ENCODE peak calls at places on chromosome 2, in four cellular contexts. Z is K562, U is GM12878, O is H1. R is an unnamed sample.

GRCh38 chr2:109582928-109583895 is 30.6 kb downstream of the SEPTIN10 start:
- DNase-seq in Z (no peak), U (peak), O (no peak), R (no peak)

GRCh38 chr2:134109725-134110124 is 144.1 kb upstream of the MGAT5 start:
- DNase-seq in Z (no peak), U (no peak), O (no peak), R (no peak)

GRCh38 chr2:233853353-233853752 is 982 bp downstream of the HJURP start:
- DNase-seq in Z (no peak), U (no peak), O (no peak), R (no peak)

GRCh38 chr2:118321436-118322100 is 233.3 kb downstream of the INSIG2 start:
- DNase-seq in Z (no peak), U (no peak), O (no peak), R (peak)

GRCh38 chr2:105746177-105747080 is 1.7 kb downstream of the NCK2 start:
- DNase-seq in Z (peak), U (peak), O (no peak), R (peak)

GRCh38 chr2:137357641-137358040 is 592.3 kb downstream of the THSD7B start:
- DNase-seq in Z (no peak), U (no peak), O (no peak), R (no peak)

GRCh38 chr2:1509271-1509995 is 96.2 kb downstream of the TPO start:
- DNase-seq in Z (no peak), U (no peak), O (no peak), R (no peak)

GRCh38 chr2:157055660-157056199 is 201.8 kb upstream of the GALNT5 start:
- DNase-seq in Z (peak), U (no peak), O (no peak), R (peak)

GRCh38 chr2:144771348-144771747 is 251.4 kb upstream of the ZEB2 start:
- DNase-seq in Z (no peak), U (no peak), O (no peak), R (no peak)

GRCh38 chr2:185472574-185472973 is 266.0 kb upstream of the FSIP2 start:
- DNase-seq in Z (no peak), U (no peak), O (no peak), R (no peak)

GRCh38 chr2:218858138-218858445 is 1.5 kb upstream of the WNT6 start:
- DNase-seq in Z (no peak), U (no peak), O (no peak), R (no peak)

GRCh38 chr2:218859556-218859993 is at the start of gene WNT6:
- DNase-seq in Z (no peak), U (no peak), O (no peak), R (no peak)

GRCh38 chr2:218859994-218860831 is 608 bp downstream of the WNT6 start:
- DNase-seq in Z (no peak), U (no peak), O (no peak), R (no peak)

GRCh38 chr2:218857371-218858137 is 2.1 kb upstream of the WNT6 start:
- DNase-seq in Z (no peak), U (no peak), O (no peak), R (no peak)

DNA sequence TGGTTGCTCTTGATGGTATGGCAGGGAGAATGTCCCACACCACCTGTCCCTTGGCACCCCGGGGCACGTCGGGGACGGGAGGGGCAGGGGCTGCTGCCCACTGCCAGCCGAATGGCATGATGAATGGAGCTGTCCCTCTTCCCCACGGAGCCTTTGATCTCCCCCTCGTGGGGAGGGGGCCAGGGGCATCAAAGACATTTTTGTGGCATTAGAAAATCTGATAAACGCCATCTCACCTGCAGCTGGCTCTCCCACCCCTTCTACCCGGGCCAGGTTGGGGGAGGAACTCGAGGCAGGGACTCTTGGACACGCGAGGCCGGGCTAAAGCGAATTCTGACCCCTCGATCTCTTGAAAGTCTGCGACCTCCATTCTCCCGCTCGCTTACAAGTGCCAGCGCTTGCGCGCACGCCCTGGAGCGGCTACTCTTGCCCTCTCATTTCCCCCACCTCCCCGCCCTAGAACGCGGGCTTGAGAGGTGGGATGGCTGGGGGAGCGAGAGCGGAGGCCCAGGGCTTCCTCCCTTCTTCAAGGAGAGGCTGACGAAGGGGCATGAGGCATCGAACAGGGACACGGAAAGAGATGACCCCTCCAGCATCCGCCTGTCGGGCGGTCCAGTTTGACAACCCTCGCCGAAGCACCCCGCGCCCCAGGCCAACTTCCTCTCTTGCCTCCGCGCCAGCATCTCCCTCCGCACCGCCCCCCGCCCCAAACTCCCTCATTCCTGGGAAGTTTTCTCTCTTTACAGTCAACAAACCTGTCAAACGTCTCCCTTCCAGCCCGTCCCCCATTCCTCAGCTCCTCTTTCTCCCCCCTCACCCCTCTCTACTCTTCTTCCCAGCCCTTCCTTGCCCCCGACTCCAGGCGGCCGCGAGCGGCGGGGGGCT is 692 bp upstream of the WNT6 start:
- DNase-seq in Z (no peak), U (no peak), O (no peak), R (no peak)
- TF ChIP-seq JUND in Z (no peak), U (no peak), O (no peak), R (no peak)

DNA sequence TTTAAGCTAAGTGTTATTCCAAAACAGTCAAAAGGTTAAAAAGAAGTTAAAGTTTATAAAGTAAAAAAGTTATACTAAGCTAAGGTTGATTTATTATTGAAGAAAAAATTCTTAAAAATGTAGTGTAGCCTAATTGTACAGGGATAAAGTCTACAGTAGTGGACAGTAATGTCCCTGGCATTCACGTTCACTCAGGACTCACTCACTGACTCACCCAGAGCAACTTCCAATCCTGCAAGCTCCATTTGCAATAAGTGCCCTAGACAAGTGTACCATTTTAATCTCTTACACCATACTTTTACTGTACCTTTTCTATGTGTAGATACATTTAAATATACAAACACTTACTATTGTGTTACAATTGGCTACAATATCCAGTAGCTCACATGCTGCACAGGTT is 86.1 kb downstream of the CACNB4 start:
- DNase-seq in Z (no peak), U (no peak), O (no peak), R (no peak)
- TF ChIP-seq HDAC2 in Z (no peak), U (no peak), O (no peak), R (no peak)

GRCh38 chr2:175454953-175455389 is 273.5 kb upstream of the ATP5MC3 start:
- DNase-seq in Z (no peak), U (no peak), O (no peak), R (no peak)
- TF ChIP-seq JUND in Z (no peak), U (no peak), O (no peak), R (no peak)

DNA sequence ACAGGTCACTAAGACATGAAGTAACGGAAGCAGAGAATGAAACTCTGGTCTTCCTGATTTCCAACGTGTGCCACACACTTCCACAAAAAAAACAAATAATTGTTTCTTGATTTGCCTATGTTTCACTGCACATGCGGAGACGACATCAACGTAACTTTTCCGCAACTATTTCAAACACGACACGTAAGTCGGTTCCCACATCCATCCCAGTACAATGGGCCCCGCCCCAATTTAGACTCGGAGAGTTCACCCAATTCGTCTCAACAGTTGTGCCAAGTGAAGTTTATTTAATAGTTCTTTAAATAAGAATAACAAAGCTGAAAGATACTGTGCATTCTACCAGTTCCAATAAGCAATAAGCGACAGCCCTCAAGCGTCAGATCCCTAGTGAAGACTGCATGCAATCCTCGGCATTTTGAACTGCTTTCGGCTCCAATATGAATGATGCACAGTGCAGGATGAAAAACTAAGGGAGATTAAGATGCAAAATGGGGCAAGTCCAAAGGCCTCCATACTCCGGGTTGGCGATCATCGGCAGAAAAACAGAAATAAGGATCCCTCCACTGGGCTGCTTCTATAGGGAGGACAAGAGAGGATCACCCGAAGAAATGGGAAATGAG is 662 bp downstream of the CCT4 start:
- DNase-seq in Z (peak), U (no peak), O (no peak), R (peak)
- TF ChIP-seq HDAC2 in Z (no peak), U (no peak), O (no peak), R (no peak)

GRCh38 chr2:188028739-188029138 is 262.9 kb upstream of the GULP1 start:
- DNase-seq in Z (no peak), U (no peak), O (no peak), R (no peak)

GRCh38 chr2:188022389-188022788 is 269.3 kb upstream of the GULP1 start:
- DNase-seq in Z (no peak), U (no peak), O (no peak), R (no peak)

GRCh38 chr2:188023035-188023434 is 268.6 kb upstream of the GULP1 start:
- DNase-seq in Z (no peak), U (no peak), O (no peak), R (no peak)

GRCh38 chr2:188024811-188025210 is 266.9 kb upstream of the GULP1 start:
- DNase-seq in Z (no peak), U (no peak), O (no peak), R (no peak)
- TF ChIP-seq JUND in Z (no peak), U (no peak), O (no peak), R (no peak)

GRCh38 chr2:237594514-237594871 is 4.0 kb upstream of the RAB17 start:
- DNase-seq in Z (no peak), U (no peak), O (no peak), R (peak)
- TF ChIP-seq HDAC2 in Z (no peak), U (no peak), O (no peak), R (peak)

GRCh38 chr2:230129343-230129742 is 60.6 kb upstream of the SLC16A14 start:
- DNase-seq in Z (no peak), U (no peak), O (no peak), R (peak)

GRCh38 chr2:230124792-230125452 is 56.2 kb upstream of the SLC16A14 start:
- DNase-seq in Z (no peak), U (no peak), O (no peak), R (no peak)

GRCh38 chr2:230131366-230131765 is 62.6 kb upstream of the SLC16A14 start:
- DNase-seq in Z (no peak), U (no peak), O (no peak), R (no peak)

GRCh38 chr2:230130668-230131364 is 62.1 kb upstream of the SLC16A14 start:
- DNase-seq in Z (peak), U (no peak), O (no peak), R (peak)

GRCh38 chr2:230128943-230129342 is 60.2 kb upstream of the SLC16A14 start:
- DNase-seq in Z (no peak), U (no peak), O (no peak), R (no peak)
- TF ChIP-seq JUND in Z (no peak), U (no peak), O (no peak), R (no peak)

GRCh38 chr2:26971911-26972786 is 1.7 kb downstream of the MAPRE3 start:
- DNase-seq in Z (peak), U (no peak), O (no peak), R (no peak)
- TF ChIP-seq HDAC2 in Z (no peak), U (no peak), O (no peak), R (no peak)

GRCh38 chr2:5315512-5315911 is 376.7 kb upstream of the SOX11 start:
- DNase-seq in Z (no peak), U (no peak), O (no peak), R (no peak)
- TF ChIP-seq JUND in Z (no peak), U (no peak), O (no peak), R (no peak)

R was measured in HepG2.